ENCODE peak calls at places on chromosomes 13 and 19, in four cellular contexts. P is CD4-positive, alpha-beta T cell; E is psoas muscle; J is HFFc6. W is an unnamed sample.
A peak's percentile ranks its signal among the peaks of the same experiment; 100 is the strongest.

GRCh38 chr19:1648926-1649541 is 3.4 kb downstream of the TCF3 start:
- DNase-seq in P (no peak), E (no peak), J (no peak), W (no peak)

GRCh38 chr19:46710687-46711086 is 6.2 kb downstream of the PRKD2 start:
- DNase-seq in P (no peak), E (no peak), J (no peak), W (no peak)

GRCh38 chr19:19165396-19165795 is 4.7 kb downstream of the MEF2B start:
- DNase-seq in P (no peak), E (no peak), J (no peak), W (no peak)

GRCh38 chr19:12774588-12775555 is at the start of gene HOOK2:
- DNase-seq in P (peak; percentile 52), E (no peak), J (no peak), W (no peak)

GRCh38 chr13:39976481-39976880 is 321.0 kb downstream of the COG6 start:
- DNase-seq in P (no peak), E (no peak), J (no peak), W (no peak)

GRCh38 chr13:48043789-48044503 is 6.4 kb downstream of the NUDT15 start:
- DNase-seq in P (no peak), E (no peak), J (peak; percentile 61), W (no peak)

GRCh38 chr13:73593199-73593765 is 534.5 kb downstream of the KLF5 start:
- DNase-seq in P (no peak), E (no peak), J (no peak), W (no peak)

GRCh38 chr13:62357887-62358645 is 942.4 kb upstream of the PCDH20 start:
- DNase-seq in P (no peak), E (no peak), J (no peak), W (peak; percentile 14)

GRCh38 chr19:32581704-32582164 is 744 bp downstream of the PDCD5 start:
- DNase-seq in P (no peak), E (peak; percentile 21), J (no peak), W (no peak)

GRCh38 chr19:51546650-51547396 is 15.4 kb upstream of the SIGLEC6 start:
- DNase-seq in P (no peak), E (no peak), J (peak; percentile 49), W (no peak)

GRCh38 chr19:5561559-5561958 is 6.2 kb downstream of the TINCR start:
- DNase-seq in P (no peak), E (no peak), J (no peak), W (no peak)

GRCh38 chr13:26923824-26924605 is 163.4 kb upstream of the GPR12 start:
- DNase-seq in P (no peak), E (no peak), J (no peak), W (no peak)

GRCh38 chr19:38514812-38515633 is 81.5 kb downstream of the RYR1 start:
- DNase-seq in P (peak; percentile 68), E (peak; percentile 55), J (peak; percentile 38), W (peak; percentile 90)

GRCh38 chr13:59823495-59823894 is 340.2 kb downstream of the DIAPH3 start:
- DNase-seq in P (no peak), E (no peak), J (peak; percentile 64), W (no peak)

GRCh38 chr19:29323972-29324680 is 111.2 kb upstream of the UQCRFS1 start:
- DNase-seq in P (no peak), E (no peak), J (no peak), W (no peak)

GRCh38 chr13:74040200-74040599 is 94.0 kb downstream of the KLF12 start:
- DNase-seq in P (peak; percentile 17), E (peak; percentile 38), J (no peak), W (peak; percentile 44)

GRCh38 chr13:110014719-110015118 is 228.3 kb upstream of the IRS2 start:
- DNase-seq in P (no peak), E (no peak), J (no peak), W (no peak)

GRCh38 chr13:43411741-43412140 is 375.0 kb downstream of the ENOX1 start:
- DNase-seq in P (no peak), E (peak; percentile 26), J (no peak), W (no peak)

GRCh38 chr13:106096661-106097092 is 438.8 kb downstream of the EFNB2 start:
- DNase-seq in P (no peak), E (no peak), J (no peak), W (no peak)

GRCh38 chr13:46211116-46211515 is 612 bp upstream of the LRRC63 start:
- DNase-seq in P (peak; percentile 16), E (no peak), J (no peak), W (peak; percentile 22)

GRCh38 chr19:18469245-18470107 is 31.5 kb upstream of the ISYNA1 start:
- DNase-seq in P (peak; percentile 53), E (peak; percentile 80), J (peak; percentile 32), W (peak; percentile 65)

GRCh38 chr13:27792393-27793218 is at the start of gene GSX1:
- DNase-seq in P (peak; percentile 24), E (peak; percentile 51), J (peak; percentile 13), W (peak; percentile 59)

GRCh38 chr13:50410921-50411712 is 395.9 kb downstream of the KCNRG start:
- DNase-seq in P (no peak), E (no peak), J (peak; percentile 76), W (no peak)

GRCh38 chr19:55113570-55114039 is 3.8 kb downstream of the PPP1R12C start:
- DNase-seq in P (no peak), E (peak; percentile 81), J (peak; percentile 93), W (no peak)

GRCh38 chr13:113489549-113490495 is 689 bp downstream of the DCUN1D2 start:
- DNase-seq in P (peak; percentile 21), E (no peak), J (peak; percentile 55), W (peak; percentile 55)

GRCh38 chr13:30585748-30586262 is 31.9 kb upstream of the USPL1 start:
- DNase-seq in P (no peak), E (no peak), J (peak; percentile 56), W (no peak)

GRCh38 chr13:25971499-25972145 is 80.2 kb downstream of the SHISA2 start:
- DNase-seq in P (peak; percentile 64), E (no peak), J (no peak), W (no peak)

GRCh38 chr19:8558325-8558724 is 18.9 kb downstream of the MYO1F start:
- DNase-seq in P (no peak), E (no peak), J (no peak), W (no peak)

GRCh38 chr13:100336795-100337516 is 248.1 kb downstream of the PCCA start:
- DNase-seq in P (no peak), E (no peak), J (no peak), W (no peak)

GRCh38 chr13:104740616-104741222 is 1674.5 kb upstream of the SLC10A2 start:
- DNase-seq in P (no peak), E (peak; percentile 8), J (no peak), W (no peak)

GRCh38 chr19:597406-598315 is 8.0 kb downstream of the HCN2 start:
- DNase-seq in P (no peak), E (no peak), J (no peak), W (no peak)

GRCh38 chr13:41060723-41061074 is 610 bp upstream of the WBP4 start:
- DNase-seq in P (peak; percentile 82), E (peak; percentile 86), J (peak; percentile 67), W (peak; percentile 71)

GRCh38 chr13:41059466-41059865 is 1.8 kb upstream of the WBP4 start:
- DNase-seq in P (no peak), E (no peak), J (no peak), W (no peak)

GRCh38 chr13:41061075-41061913 is at the start of gene WBP4:
- DNase-seq in P (peak; percentile 81), E (peak; percentile 95), J (peak; percentile 90), W (peak; percentile 92)

GRCh38 chr13:41058229-41059070 is 2.9 kb upstream of the WBP4 start:
- DNase-seq in P (no peak), E (no peak), J (no peak), W (no peak)

GRCh38 chr13:41059896-41060722 is 1.2 kb upstream of the WBP4 start:
- DNase-seq in P (peak; percentile 59), E (peak; percentile 94), J (peak; percentile 86), W (peak; percentile 80)
- TF ChIP-seq CTCF in P (no peak), E (peak; percentile 28), J (peak; percentile 68), W (peak; percentile 48)

DNA sequence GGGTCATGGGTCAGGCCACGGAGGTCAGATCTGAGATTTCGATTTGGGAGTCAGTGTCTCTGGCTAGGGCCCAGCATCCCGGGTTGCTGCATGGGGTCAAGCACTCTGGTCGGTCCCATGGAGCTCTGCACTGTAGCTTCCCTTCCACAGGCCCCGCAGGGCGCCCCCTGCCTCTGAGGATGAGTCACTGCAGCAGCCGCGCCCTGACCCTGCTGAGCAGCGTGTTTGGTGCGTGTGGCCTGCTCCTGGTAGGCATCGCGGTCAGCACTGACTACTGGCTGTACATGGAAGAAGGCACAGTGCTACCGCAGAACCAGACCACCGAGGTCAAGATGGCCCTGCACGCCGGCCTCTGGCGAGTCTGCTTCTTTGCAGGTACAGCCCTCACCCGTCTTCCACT is 3.6 kb downstream of the CACNG7 start:
- DNase-seq in P (no peak), E (no peak), J (no peak), W (no peak)
- TF ChIP-seq CTCF in P (no peak), E (no peak), J (peak; percentile 55), W (peak; percentile 20)

GRCh38 chr19:14536926-14537692 is 7.7 kb downstream of the TECR start:
- DNase-seq in P (peak; percentile 40), E (peak; percentile 46), J (no peak), W (peak; percentile 64)

GRCh38 chr19:14542721-14543328 is 13.4 kb downstream of the TECR start:
- DNase-seq in P (no peak), E (no peak), J (peak; percentile 32), W (no peak)

GRCh38 chr19:14544977-14545715 is 15.8 kb downstream of the TECR start:
- DNase-seq in P (no peak), E (peak; percentile 92), J (no peak), W (peak; percentile 7)

GRCh38 chr19:14544047-14544446 is 14.7 kb downstream of the TECR start:
- DNase-seq in P (no peak), E (no peak), J (no peak), W (no peak)

DNA sequence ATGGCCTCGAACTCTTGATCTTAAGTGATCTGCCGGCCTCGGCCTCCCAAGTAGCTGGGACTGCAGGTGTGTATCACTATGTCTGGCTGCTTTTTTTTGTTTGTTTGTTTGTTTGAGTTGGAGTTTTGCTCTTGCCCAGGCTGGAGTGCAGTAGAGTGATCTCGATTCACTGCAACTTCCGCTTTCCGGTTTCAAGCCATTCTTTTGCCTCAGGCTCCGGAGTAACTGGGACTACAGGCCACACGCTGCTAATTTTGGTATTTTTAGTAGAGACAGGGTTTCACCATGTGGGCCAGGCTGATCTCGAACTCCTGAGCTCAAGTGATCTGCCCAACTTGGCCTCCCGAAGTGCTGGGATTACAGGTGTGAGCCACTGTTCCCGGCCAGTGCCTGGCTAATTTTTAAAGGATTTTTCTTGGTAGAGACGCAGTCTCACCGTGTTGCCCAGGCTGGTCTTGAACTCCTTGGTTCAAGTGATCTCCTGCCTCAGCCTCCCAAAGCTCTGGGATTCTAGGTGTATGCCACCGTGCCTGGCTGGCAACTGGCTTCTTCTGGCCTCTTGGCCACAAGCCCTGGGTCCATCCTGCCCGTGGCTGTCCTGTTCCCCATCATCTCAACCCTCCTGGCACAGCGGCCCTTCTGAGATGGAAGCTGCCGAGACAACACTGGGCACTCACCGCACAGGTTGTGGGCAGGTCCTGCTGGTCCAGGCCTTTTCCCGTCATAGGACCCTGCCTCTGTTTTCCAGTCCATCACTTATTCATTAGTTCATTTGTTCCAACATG is 11.5 kb downstream of the TECR start:
- DNase-seq in P (no peak), E (no peak), J (no peak), W (no peak)
- TF ChIP-seq CTCF in P (no peak), E (no peak), J (no peak), W (no peak)

DNA sequence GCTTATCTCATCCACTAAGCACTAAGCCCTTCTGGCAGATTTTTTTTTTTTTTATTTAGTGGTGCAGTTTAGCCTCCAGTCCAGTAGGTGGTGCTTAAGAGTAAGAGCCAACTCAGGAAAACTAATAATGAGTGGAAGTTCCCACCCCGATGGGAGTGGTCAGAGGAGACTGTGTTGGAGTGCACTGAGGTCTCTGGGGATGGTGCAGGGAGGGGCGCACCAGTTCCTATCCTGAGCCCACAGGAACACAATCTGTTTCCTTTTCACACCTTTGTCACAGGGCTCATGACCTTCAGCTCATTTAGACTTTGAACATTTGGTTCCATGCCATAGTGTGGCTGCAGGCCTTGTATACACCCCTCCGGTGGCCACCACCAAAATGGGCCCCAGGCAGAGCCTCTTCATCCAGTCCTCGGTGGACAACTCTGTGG is 367.4 kb downstream of the SPRY2 start:
- DNase-seq in P (no peak), E (peak; percentile 18), J (no peak), W (peak; percentile 9)
- TF ChIP-seq CTCF in P (no peak), E (peak; percentile 42), J (peak; percentile 76), W (peak; percentile 25)

W was measured in GM10248.